ENCODE peak calls at places on chromosomes 2 and 18, in six cellular contexts. One of them, this sample, is unnamed.

GRCh38 chr2:224163573-224164307 is 124.7 kb upstream of the SERPINE2 start:
- DNase-seq in MM.1S: no peak
- DNase-seq in thoracic aorta: no peak
- DNase-seq in A549: peak; percentile 29
- DNase-seq in prostate gland: no peak
- DNase-seq in GM23248: peak; percentile 56
- DNase-seq in this sample: no peak

GRCh38 chr2:12675801-12676200 is 40.9 kb upstream of the TRIB2 start:
- DNase-seq in thoracic aorta: no peak
- DNase-seq in GM23248: no peak
- DNase-seq in prostate gland: no peak
- DNase-seq in MM.1S: no peak
- DNase-seq in A549: no peak
- DNase-seq in this sample: no peak

GRCh38 chr2:58098254-58099096 is 51.9 kb downstream of the VRK2 start:
- DNase-seq in MM.1S: no peak
- DNase-seq in GM23248: peak; percentile 64
- DNase-seq in thoracic aorta: no peak
- DNase-seq in prostate gland: no peak
- DNase-seq in A549: no peak
- DNase-seq in this sample: no peak

GRCh38 chr2:50611261-50612020 is 420.5 kb downstream of the NRXN1 start:
- DNase-seq in thoracic aorta: no peak
- DNase-seq in A549: no peak
- DNase-seq in GM23248: no peak
- DNase-seq in MM.1S: no peak
- DNase-seq in prostate gland: no peak
- DNase-seq in this sample: no peak

GRCh38 chr2:23900927-23901322 is 26.0 kb downstream of the ATAD2B start:
- DNase-seq in MM.1S: no peak
- DNase-seq in thoracic aorta: no peak
- DNase-seq in A549: peak; percentile 59
- DNase-seq in prostate gland: no peak
- DNase-seq in GM23248: peak; percentile 91
- DNase-seq in this sample: no peak

GRCh38 chr2:4122751-4123150 is 419.4 kb downstream of the DCDC2C start:
- DNase-seq in MM.1S: no peak
- DNase-seq in GM23248: no peak
- DNase-seq in prostate gland: no peak
- DNase-seq in A549: no peak
- DNase-seq in thoracic aorta: no peak
- DNase-seq in this sample: no peak

GRCh38 chr2:235514627-235515363 is 21.0 kb downstream of the AGAP1 start:
- DNase-seq in prostate gland: no peak
- DNase-seq in GM23248: no peak
- DNase-seq in A549: no peak
- DNase-seq in thoracic aorta: no peak
- DNase-seq in MM.1S: no peak
- DNase-seq in this sample: no peak

GRCh38 chr18:46013484-46014189 is 46.5 kb upstream of the EPG5 start:
- DNase-seq in thoracic aorta: no peak
- DNase-seq in GM23248: peak; percentile 32
- DNase-seq in A549: no peak
- DNase-seq in prostate gland: no peak
- DNase-seq in MM.1S: peak; percentile 39
- DNase-seq in this sample: no peak

GRCh38 chr2:240233891-240234502 is 93.5 kb upstream of the OTOS start:
- DNase-seq in GM23248: no peak
- DNase-seq in MM.1S: no peak
- DNase-seq in thoracic aorta: no peak
- DNase-seq in prostate gland: no peak
- DNase-seq in A549: no peak
- DNase-seq in this sample: peak; percentile 33

GRCh38 chr2:127690696-127691095 is 10.6 kb upstream of the SFT2D3 start:
- DNase-seq in GM23248: no peak
- DNase-seq in prostate gland: no peak
- DNase-seq in MM.1S: no peak
- DNase-seq in thoracic aorta: no peak
- DNase-seq in A549: no peak
- DNase-seq in this sample: no peak

GRCh38 chr2:176164803-176165597 is 7.9 kb downstream of the HOXD3 start:
- DNase-seq in thoracic aorta: no peak
- DNase-seq in prostate gland: no peak
- DNase-seq in MM.1S: no peak
- DNase-seq in A549: no peak
- DNase-seq in GM23248: no peak
- DNase-seq in this sample: no peak

GRCh38 chr2:75140288-75140687 is 59.0 kb downstream of the TACR1 start:
- DNase-seq in thoracic aorta: no peak
- DNase-seq in GM23248: no peak
- DNase-seq in MM.1S: no peak
- DNase-seq in A549: no peak
- DNase-seq in prostate gland: no peak
- DNase-seq in this sample: no peak

GRCh38 chr2:136225950-136226835 is 108.2 kb upstream of the CXCR4 start:
- DNase-seq in MM.1S: no peak
- DNase-seq in thoracic aorta: no peak
- DNase-seq in A549: no peak
- DNase-seq in GM23248: no peak
- DNase-seq in prostate gland: no peak
- DNase-seq in this sample: no peak

GRCh38 chr2:198950813-198951212 is 506.9 kb downstream of the SATB2 start:
- DNase-seq in thoracic aorta: no peak
- DNase-seq in MM.1S: no peak
- DNase-seq in A549: no peak
- DNase-seq in GM23248: no peak
- DNase-seq in prostate gland: no peak
- DNase-seq in this sample: no peak

GRCh38 chr18:59502222-59502898 is 143.3 kb upstream of the LMAN1 start:
- DNase-seq in prostate gland: peak; percentile 54
- DNase-seq in thoracic aorta: no peak
- DNase-seq in GM23248: peak; percentile 88
- DNase-seq in A549: no peak
- DNase-seq in MM.1S: no peak
- DNase-seq in this sample: peak; percentile 35

GRCh38 chr18:59500765-59501164 is 141.7 kb upstream of the LMAN1 start:
- DNase-seq in prostate gland: no peak
- DNase-seq in GM23248: peak; percentile 23
- DNase-seq in A549: no peak
- DNase-seq in MM.1S: no peak
- DNase-seq in thoracic aorta: no peak
- DNase-seq in this sample: no peak

GRCh38 chr18:59501876-59502221 is 142.8 kb upstream of the LMAN1 start:
- DNase-seq in A549: no peak
- DNase-seq in MM.1S: no peak
- DNase-seq in prostate gland: no peak
- DNase-seq in thoracic aorta: no peak
- DNase-seq in GM23248: no peak
- DNase-seq in this sample: no peak

GRCh38 chr18:59502899-59503245 is 143.8 kb upstream of the LMAN1 start:
- DNase-seq in MM.1S: no peak
- DNase-seq in prostate gland: no peak
- DNase-seq in A549: no peak
- DNase-seq in thoracic aorta: no peak
- DNase-seq in GM23248: no peak
- DNase-seq in this sample: no peak

DNA sequence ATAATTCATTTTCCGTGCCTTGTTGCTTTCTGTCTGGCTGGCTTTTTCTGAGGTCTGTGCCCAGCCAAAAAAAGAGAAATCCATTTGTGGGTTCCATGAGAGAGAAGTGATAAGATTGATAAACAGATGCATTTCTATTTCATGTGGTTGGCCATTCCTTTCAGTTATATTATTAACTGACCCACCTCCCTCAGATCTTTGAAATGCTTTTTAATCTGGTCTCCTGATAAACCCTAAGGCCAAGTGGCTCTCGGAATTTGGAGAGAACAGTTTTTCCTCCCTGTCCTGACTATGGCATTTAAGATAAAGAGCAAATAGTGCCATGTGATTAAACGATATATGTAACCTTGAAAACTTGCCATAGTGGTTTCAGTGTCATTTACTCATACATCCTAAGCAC is 139.6 kb upstream of the LMAN1 start:
- DNase-seq in prostate gland: no peak
- DNase-seq in GM23248: no peak
- DNase-seq in thoracic aorta: no peak
- DNase-seq in A549: no peak
- DNase-seq in MM.1S: no peak
- DNase-seq in this sample: no peak
- H3K4me1 ChIP-seq in prostate gland: no peaks in the 10 kb centered on the region
- H3K4me1 ChIP-seq in GM23248: peaks cover 20% of the 10 kb centered on the region
- H3K4me1 ChIP-seq in thoracic aorta: no peaks in the 10 kb centered on the region
- H3K4me1 ChIP-seq in A549: no peaks in the 10 kb centered on the region
- H3K4me1 ChIP-seq in MM.1S: no peaks in the 10 kb centered on the region
- H3K4me1 ChIP-seq in this sample: peaks cover 10% of the 10 kb centered on the region

GRCh38 chr2:62306751-62307468 is 111.0 kb downstream of the B3GNT2 start:
- DNase-seq in prostate gland: peak; percentile 73
- DNase-seq in thoracic aorta: no peak
- DNase-seq in MM.1S: peak; percentile 94
- DNase-seq in A549: no peak
- DNase-seq in GM23248: no peak
- DNase-seq in this sample: peak; percentile 68

GRCh38 chr2:62309081-62309464 is 113.2 kb downstream of the B3GNT2 start:
- DNase-seq in GM23248: no peak
- DNase-seq in A549: no peak
- DNase-seq in prostate gland: no peak
- DNase-seq in MM.1S: no peak
- DNase-seq in thoracic aorta: no peak
- DNase-seq in this sample: no peak

GRCh38 chr2:62305421-62306176 is 109.7 kb downstream of the B3GNT2 start:
- DNase-seq in GM23248: peak; percentile 16
- DNase-seq in thoracic aorta: no peak
- DNase-seq in prostate gland: no peak
- DNase-seq in A549: no peak
- DNase-seq in MM.1S: no peak
- DNase-seq in this sample: no peak

GRCh38 chr2:62307469-62308389 is 111.8 kb downstream of the B3GNT2 start:
- DNase-seq in prostate gland: peak; percentile 33
- DNase-seq in MM.1S: no peak
- DNase-seq in thoracic aorta: no peak
- DNase-seq in A549: no peak
- DNase-seq in GM23248: no peak
- DNase-seq in this sample: peak; percentile 71

GRCh38 chr2:62309465-62310091 is 113.7 kb downstream of the B3GNT2 start:
- DNase-seq in GM23248: no peak
- DNase-seq in prostate gland: no peak
- DNase-seq in MM.1S: no peak
- DNase-seq in thoracic aorta: no peak
- DNase-seq in A549: no peak
- DNase-seq in this sample: no peak
- H3K4me3 ChIP-seq in GM23248: no peak overlapping the region
- H3K4me3 ChIP-seq in prostate gland: no peak overlapping the region
- H3K4me3 ChIP-seq in MM.1S: no peak overlapping the region
- H3K4me3 ChIP-seq in thoracic aorta: peak overlapping the region; percentile 51
- H3K4me3 ChIP-seq in A549: no peak overlapping the region
- H3K4me3 ChIP-seq in this sample: no peak overlapping the region

GRCh38 chr2:39517102-39517436 is 80.0 kb upstream of the MAP4K3 start:
- DNase-seq in thoracic aorta: no peak
- DNase-seq in GM23248: no peak
- DNase-seq in A549: no peak
- DNase-seq in MM.1S: no peak
- DNase-seq in prostate gland: no peak
- DNase-seq in this sample: no peak
- H3K4me1 ChIP-seq in thoracic aorta: peaks cover 19% of the 10 kb centered on the region
- H3K4me1 ChIP-seq in GM23248: peaks cover 27% of the 10 kb centered on the region
- H3K4me1 ChIP-seq in A549: peaks cover 30% of the 10 kb centered on the region
- H3K4me1 ChIP-seq in MM.1S: peaks cover 8% of the 10 kb centered on the region
- H3K4me1 ChIP-seq in prostate gland: no peaks in the 10 kb centered on the region
- H3K4me1 ChIP-seq in this sample: peaks cover 40% of the 10 kb centered on the region

DNA sequence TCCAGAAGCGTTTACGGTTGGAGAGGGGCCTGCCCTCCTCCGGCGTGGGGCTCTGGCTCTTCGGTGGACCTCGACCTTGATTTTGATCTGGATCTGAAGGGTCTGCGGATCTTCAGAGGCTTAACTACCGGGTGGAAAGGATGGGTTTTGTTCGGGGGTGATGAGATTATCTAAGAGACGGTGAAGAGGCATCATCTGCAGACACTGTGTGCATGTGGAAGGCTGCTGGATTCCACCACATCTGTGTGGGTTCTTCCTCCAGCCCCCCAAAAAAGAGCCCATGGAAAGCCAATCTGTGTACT is 1.0 kb downstream of the LGALSL start:
- DNase-seq in prostate gland: no peak
- DNase-seq in thoracic aorta: no peak
- DNase-seq in GM23248: no peak
- DNase-seq in MM.1S: no peak
- DNase-seq in A549: no peak
- DNase-seq in this sample: no peak
- H3K4me3 ChIP-seq in prostate gland: peak overlapping the region; percentile 88
- H3K4me3 ChIP-seq in thoracic aorta: peak overlapping the region; percentile 91
- H3K4me3 ChIP-seq in GM23248: peak overlapping the region; percentile 73
- H3K4me3 ChIP-seq in MM.1S: peak overlapping the region; percentile 74
- H3K4me3 ChIP-seq in A549: peak overlapping the region; percentile 85
- H3K4me3 ChIP-seq in this sample: peak overlapping the region; percentile 45

GRCh38 chr18:44904768-44905167 is 224.1 kb downstream of the SETBP1 start:
- DNase-seq in prostate gland: no peak
- DNase-seq in MM.1S: no peak
- DNase-seq in thoracic aorta: no peak
- DNase-seq in GM23248: no peak
- DNase-seq in A549: no peak
- DNase-seq in this sample: no peak
- H3K4me1 ChIP-seq in prostate gland: peaks cover 3% of the 10 kb centered on the region
- H3K4me1 ChIP-seq in MM.1S: peaks cover 49% of the 10 kb centered on the region
- H3K4me1 ChIP-seq in thoracic aorta: peaks cover 4% of the 10 kb centered on the region
- H3K4me1 ChIP-seq in GM23248: peaks cover 6% of the 10 kb centered on the region
- H3K4me1 ChIP-seq in A549: no peaks in the 10 kb centered on the region
- H3K4me1 ChIP-seq in this sample: no peaks in the 10 kb centered on the region

GRCh38 chr2:9306910-9307309 is 100.3 kb downstream of the ASAP2 start:
- DNase-seq in prostate gland: no peak
- DNase-seq in A549: no peak
- DNase-seq in thoracic aorta: no peak
- DNase-seq in MM.1S: peak; percentile 88
- DNase-seq in GM23248: no peak
- DNase-seq in this sample: peak; percentile 63
- H3K4me3 ChIP-seq in prostate gland: no peak overlapping the region
- H3K4me3 ChIP-seq in A549: no peak overlapping the region
- H3K4me3 ChIP-seq in thoracic aorta: no peak overlapping the region
- H3K4me3 ChIP-seq in MM.1S: peak overlapping the region; percentile 52
- H3K4me3 ChIP-seq in GM23248: no peak overlapping the region
- H3K4me3 ChIP-seq in this sample: no peak overlapping the region